ENCODE peak calls at places on chromosomes 7 and 10, in four cellular contexts. W, M, V and E are unnamed samples.
A peak's percentile ranks its signal among the peaks of the same experiment; 100 is the strongest.

GRCh38 chr10:94349327-94349726 is 13.4 kb downstream of the NOC3L start:
- DNase-seq in W (peak; percentile 16), M (no peak), V (no peak), E (no peak)

GRCh38 chr7:102107474-102108104 is 179.1 kb upstream of the SH2B2 start:
- DNase-seq in W (no peak), M (peak; percentile 41), V (no peak), E (no peak)

GRCh38 chr7:73593207-73594045 is 15.0 kb upstream of the TBL2 start:
- DNase-seq in W (no peak), M (no peak), V (no peak), E (no peak)

GRCh38 chr10:76558586-76558985 is 1079.0 kb downstream of the KCNMA1 start:
- DNase-seq in W (no peak), M (no peak), V (no peak), E (no peak)

GRCh38 chr7:12623885-12624498 is 53.5 kb downstream of the SCIN start:
- DNase-seq in W (peak; percentile 21), M (no peak), V (no peak), E (peak; percentile 13)

GRCh38 chr7:34849163-34849960 is 187.9 kb downstream of the DPY19L1 start:
- DNase-seq in W (no peak), M (no peak), V (no peak), E (peak; percentile 28)

GRCh38 chr10:104076743-104077160 is 8.9 kb downstream of the COL17A1 start:
- DNase-seq in W (peak; percentile 81), M (no peak), V (peak; percentile 58), E (no peak)

GRCh38 chr7:85021090-85021704 is 165.7 kb downstream of the SEMA3D start:
- DNase-seq in W (no peak), M (no peak), V (no peak), E (peak; percentile 35)

GRCh38 chr7:30074422-30075030 is 46.3 kb downstream of the PLEKHA8 start:
- DNase-seq in W (peak; percentile 60), M (no peak), V (no peak), E (peak; percentile 80)

GRCh38 chr10:117253908-117254307 is 13.0 kb downstream of the SLC18A2 start:
- DNase-seq in W (no peak), M (no peak), V (peak; percentile 22), E (no peak)

GRCh38 chr10:16787361-16787791 is 29.8 kb downstream of the RSU1 start:
- DNase-seq in W (no peak), M (no peak), V (no peak), E (no peak)

GRCh38 chr7:158016171-158017087 is 571.2 kb downstream of the PTPRN2 start:
- DNase-seq in W (peak; percentile 30), M (peak; percentile 51), V (no peak), E (no peak)

GRCh38 chr7:70619130-70619529 is 512.8 kb upstream of the GALNT17 start:
- DNase-seq in W (peak; percentile 76), M (peak; percentile 61), V (no peak), E (no peak)

GRCh38 chr7:30157217-30157616 is 22.4 kb downstream of the MTURN start:
- DNase-seq in W (no peak), M (no peak), V (no peak), E (no peak)

GRCh38 chr7:46210467-46210866 is 289.4 kb upstream of the IGFBP3 start:
- DNase-seq in W (no peak), M (no peak), V (no peak), E (peak; percentile 84)

GRCh38 chr10:124742418-124743187 is 1.6 kb downstream of the FAM53B start:
- DNase-seq in W (peak; percentile 80), M (no peak), V (no peak), E (peak; percentile 41)

GRCh38 chr10:75395955-75396860 is 5.4 kb downstream of the ZNF503 start:
- DNase-seq in W (peak; percentile 33), M (peak; percentile 67), V (peak; percentile 43), E (no peak)

GRCh38 chr7:103499976-103500375 is 54.0 kb upstream of the SLC26A5 start:
- DNase-seq in W (no peak), M (no peak), V (no peak), E (no peak)

GRCh38 chr10:132239126-132240031 is 52.6 kb downstream of the DPYSL4 start:
- DNase-seq in W (no peak), M (no peak), V (no peak), E (no peak)

GRCh38 chr10:132222726-132223125 is 36.0 kb downstream of the DPYSL4 start:
- DNase-seq in W (no peak), M (no peak), V (no peak), E (no peak)

GRCh38 chr10:85032981-85033380 is 704.6 kb downstream of the CCSER2 start:
- DNase-seq in W (no peak), M (no peak), V (no peak), E (no peak)

GRCh38 chr7:38215734-38216670 is 38.0 kb downstream of the STARD3NL start:
- DNase-seq in W (peak; percentile 84), M (peak; percentile 82), V (peak; percentile 83), E (peak; percentile 90)

GRCh38 chr10:71039551-71039950 is 151.2 kb upstream of the PCBD1 start:
- DNase-seq in W (no peak), M (no peak), V (no peak), E (no peak)

GRCh38 chr10:11159543-11160215 is 142.0 kb downstream of the CELF2 start:
- DNase-seq in W (no peak), M (no peak), V (no peak), E (no peak)

GRCh38 chr7:12456506-12456905 is 52.8 kb upstream of the VWDE start:
- DNase-seq in W (no peak), M (no peak), V (no peak), E (no peak)

GRCh38 chr10:22420787-22421517 is 75.7 kb downstream of the SPAG6 start:
- DNase-seq in W (no peak), M (no peak), V (no peak), E (no peak)

GRCh38 chr7:150448789-150449147 is 1.7 kb upstream of the GIMAP8 start:
- DNase-seq in W (peak; percentile 61), M (peak; percentile 91), V (peak; percentile 79), E (peak; percentile 67)

GRCh38 chr7:150412016-150412415 is 32.9 kb downstream of the ZNF775 start:
- DNase-seq in W (no peak), M (no peak), V (no peak), E (no peak)

GRCh38 chr10:126278846-126279245 is 109.4 kb downstream of the ADAM12 start:
- DNase-seq in W (no peak), M (no peak), V (no peak), E (no peak)

GRCh38 chr7:29239638-29240037 is 45.1 kb downstream of the CHN2 start:
- DNase-seq in W (peak; percentile 38), M (peak; percentile 58), V (peak; percentile 56), E (no peak)

GRCh38 chr7:16066805-16067459 is 354.4 kb downstream of the CRPPA start:
- DNase-seq in W (peak; percentile 43), M (no peak), V (no peak), E (no peak)

GRCh38 chr10:13920031-13920430 is 333.3 kb downstream of the PRPF18 start:
- DNase-seq in W (no peak), M (no peak), V (no peak), E (no peak)

GRCh38 chr10:97234403-97234802 is 48.6 kb upstream of the SLIT1 start:
- DNase-seq in W (peak; percentile 38), M (no peak), V (no peak), E (peak; percentile 60)

DNA sequence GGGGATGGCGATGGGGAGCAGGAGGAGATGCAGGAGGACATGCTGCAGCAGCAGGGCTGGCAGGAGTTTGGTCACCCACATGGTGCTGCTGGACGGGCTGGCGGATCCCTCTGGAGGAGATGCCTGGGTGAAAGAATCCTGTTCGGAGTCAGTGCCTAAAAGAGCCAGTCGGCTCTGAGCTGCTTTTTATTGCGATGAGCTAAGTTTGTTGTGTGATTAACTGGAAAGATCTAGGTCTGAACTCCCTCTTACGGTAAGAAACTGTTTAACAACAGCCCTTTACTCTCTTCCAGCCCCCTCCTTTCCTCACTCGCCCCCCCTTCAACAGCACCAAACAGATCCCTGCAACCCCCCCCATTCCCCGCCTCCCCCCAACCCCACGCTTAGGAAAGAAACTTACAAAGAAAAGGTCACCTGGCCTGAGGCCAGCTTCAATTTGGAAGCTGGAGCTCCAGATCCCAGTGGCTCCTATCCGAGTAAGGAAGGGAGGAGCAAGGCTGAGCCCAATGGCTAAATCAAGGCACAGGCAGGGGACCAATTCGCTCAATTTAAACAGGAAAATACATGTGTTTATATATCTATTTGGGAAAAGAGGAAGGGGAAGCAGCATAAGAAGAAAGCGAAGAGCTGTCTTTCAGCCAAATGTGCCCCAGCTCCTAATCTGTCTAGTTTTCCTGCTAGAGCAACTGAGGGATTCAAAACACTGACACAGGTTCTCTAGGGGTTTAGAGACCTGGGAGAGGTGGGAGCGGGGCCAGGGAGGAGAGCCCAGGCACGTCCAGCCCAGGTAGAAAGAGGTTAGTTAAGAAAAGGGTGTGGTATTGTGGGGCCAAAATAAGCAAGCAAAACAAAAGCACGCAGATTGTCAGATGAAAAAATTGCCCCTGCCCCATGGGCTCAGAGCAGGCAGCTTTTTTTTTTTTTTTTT is at the start of gene HGF:
- DNase-seq in W (peak; percentile 49), M (no peak), V (peak; percentile 49), E (no peak)
- H3K18ac ChIP-seq in W (peak within 1 kb of the TSS; percentile 57), M (no peak within 1 kb of the TSS), V (no peak within 1 kb of the TSS), E (no peak within 1 kb of the TSS)

GRCh38 chr10:63414481-63415260 is 51.1 kb downstream of the JMJD1C start:
- DNase-seq in W (no peak), M (no peak), V (no peak), E (no peak)

GRCh38 chr10:63413429-63413828 is 52.3 kb downstream of the JMJD1C start:
- DNase-seq in W (no peak), M (no peak), V (no peak), E (no peak)

GRCh38 chr10:63409465-63410027 is 56.2 kb downstream of the JMJD1C start:
- DNase-seq in W (peak; percentile 66), M (no peak), V (no peak), E (no peak)

GRCh38 chr10:63410633-63411032 is 55.1 kb downstream of the JMJD1C start:
- DNase-seq in W (peak; percentile 30), M (no peak), V (no peak), E (no peak)

DNA sequence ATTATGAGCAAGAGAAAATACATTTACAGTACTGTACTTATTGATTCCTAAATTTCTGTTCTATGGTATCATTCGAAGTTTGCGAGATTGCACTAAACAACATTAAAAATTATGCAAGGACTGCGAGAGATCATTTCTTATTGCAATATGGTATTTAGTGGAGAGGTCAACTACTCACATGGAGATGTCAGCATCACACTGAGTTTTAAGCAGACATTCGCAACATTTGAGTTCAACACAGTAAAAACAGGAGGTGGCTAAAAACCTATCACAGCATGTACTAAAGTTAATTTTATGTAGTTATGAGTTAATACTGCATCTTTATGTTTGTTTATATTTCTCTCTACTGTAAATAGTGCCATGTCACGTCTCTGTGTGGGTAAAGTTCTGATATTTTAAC is 53.5 kb downstream of the JMJD1C start:
- DNase-seq in W (no peak), M (no peak), V (no peak), E (no peak)
- H3K79me2 ChIP-seq in W (peaks cover 19% of the 10 kb centered on the region), M (peaks cover 83% of the 10 kb centered on the region), V (peaks cover 5% of the 10 kb centered on the region), E (no peaks in the 10 kb centered on the region)

GRCh38 chr7:80498481-80499349 is 13.1 kb downstream of the GNAT3 start:
- DNase-seq in W (no peak), M (no peak), V (no peak), E (peak; percentile 25)
- H3K18ac ChIP-seq in W (no peak overlapping the region), M (no peak overlapping the region), V (no peak overlapping the region), E (no peak overlapping the region)

GRCh38 chr10:79277579-79277978 is 69.7 kb upstream of the PPIF start:
- DNase-seq in W (no peak), M (no peak), V (no peak), E (no peak)

GRCh38 chr10:79285315-79286185 is 61.7 kb upstream of the PPIF start:
- DNase-seq in W (no peak), M (no peak), V (no peak), E (no peak)

GRCh38 chr10:79284158-79284871 is 63.0 kb upstream of the PPIF start:
- DNase-seq in W (no peak), M (no peak), V (no peak), E (peak; percentile 75)

GRCh38 chr10:79282388-79282787 is 64.9 kb upstream of the PPIF start:
- DNase-seq in W (no peak), M (no peak), V (no peak), E (peak; percentile 99)

GRCh38 chr10:79280956-79281355 is 66.3 kb upstream of the PPIF start:
- DNase-seq in W (no peak), M (no peak), V (no peak), E (no peak)
- H3K79me2 ChIP-seq in W (no peaks in the 10 kb centered on the region), M (no peaks in the 10 kb centered on the region), V (no peaks in the 10 kb centered on the region), E (peaks cover 4% of the 10 kb centered on the region)